ENCODE peak calls at places on chromosomes 13 and 19, in six cellular contexts. P is H9, Z is GM23248, N is trophoblast cell, A is GM23338, O is IMR-90. C is an unnamed sample.

GRCh38 chr19:39481229-39481545 is 549 bp downstream of the TIMM50 start:
- DNase-seq in N (no peak), A (peak), O (no peak), P (no peak), Z (peak), C (no peak)

GRCh38 chr19:49771674-49772139 is 4.9 kb downstream of the AP2A1 start:
- DNase-seq in O (no peak), N (no peak), Z (no peak), A (no peak), P (no peak), C (no peak)

GRCh38 chr13:113533441-113533840 is 42.9 kb upstream of the DCUN1D2 start:
- DNase-seq in O (peak), N (peak), P (no peak), A (no peak), Z (no peak), C (no peak)

GRCh38 chr13:53200498-53201453 is 172.2 kb downstream of the OLFM4 start:
- DNase-seq in N (peak), P (peak), Z (peak), O (peak), A (peak), C (no peak)

GRCh38 chr13:51000576-51001260 is 91.1 kb downstream of the RNASEH2B start:
- DNase-seq in A (no peak), Z (peak), O (peak), P (no peak), N (no peak), C (peak)

GRCh38 chr19:11375143-11375948 is 880 bp downstream of the SWSAP1 start:
- DNase-seq in A (peak), Z (no peak), N (no peak), P (peak), O (no peak), C (peak)

GRCh38 chr19:56105090-56105701 is 15.9 kb downstream of the ZNF787 start:
- DNase-seq in P (peak), N (peak), A (peak), Z (peak), O (peak), C (peak)

GRCh38 chr19:51676566-51677083 is 16.5 kb upstream of the SPACA6 start:
- DNase-seq in P (no peak), Z (no peak), O (no peak), A (no peak), N (no peak), C (no peak)

GRCh38 chr13:49669735-49670309 is 21.5 kb downstream of the EBPL start:
- DNase-seq in A (peak), N (peak), Z (peak), O (peak), P (peak), C (peak)

GRCh38 chr19:10643968-10644290 is 10.2 kb upstream of the ILF3 start:
- DNase-seq in A (no peak), Z (no peak), O (no peak), N (no peak), P (no peak), C (no peak)

GRCh38 chr13:77779461-77780272 is 82.2 kb downstream of the SLAIN1 start:
- DNase-seq in N (peak), O (peak), Z (peak), A (peak), P (no peak), C (peak)

GRCh38 chr19:47176627-47177090 is 46.0 kb downstream of the SAE1 start:
- DNase-seq in O (peak), A (no peak), P (no peak), N (peak), Z (peak), C (no peak)

GRCh38 chr19:18102916-18103542 is 5.5 kb downstream of the MAST3 start:
- DNase-seq in A (no peak), N (no peak), Z (no peak), O (no peak), P (no peak), C (no peak)

GRCh38 chr13:44011036-44011435 is 131.3 kb downstream of the LACC1 start:
- DNase-seq in N (peak), Z (no peak), A (no peak), P (no peak), O (no peak), C (no peak)

GRCh38 chr19:42074513-42075363 is 1.2 kb upstream of the ZNF574 start:
- DNase-seq in O (no peak), N (no peak), P (no peak), A (peak), Z (peak), C (no peak)

GRCh38 chr13:28031929-28032328 is 43.4 kb upstream of the URAD start:
- DNase-seq in N (no peak), Z (no peak), A (no peak), P (no peak), O (no peak), C (no peak)

GRCh38 chr13:26965058-26965380 is 204.4 kb upstream of the GPR12 start:
- DNase-seq in P (no peak), O (no peak), A (no peak), Z (no peak), N (no peak), C (no peak)

GRCh38 chr13:26965976-26966375 is 205.4 kb upstream of the GPR12 start:
- DNase-seq in O (peak), Z (peak), P (no peak), A (no peak), N (no peak), C (no peak)

GRCh38 chr13:26967119-26968038 is 204.2 kb downstream of the USP12 start:
- DNase-seq in P (no peak), O (no peak), N (no peak), Z (peak), A (no peak), C (no peak)

GRCh38 chr13:26971990-26972888 is 199.4 kb downstream of the USP12 start:
- DNase-seq in Z (peak), A (peak), N (peak), P (peak), O (peak), C (peak)

DNA sequence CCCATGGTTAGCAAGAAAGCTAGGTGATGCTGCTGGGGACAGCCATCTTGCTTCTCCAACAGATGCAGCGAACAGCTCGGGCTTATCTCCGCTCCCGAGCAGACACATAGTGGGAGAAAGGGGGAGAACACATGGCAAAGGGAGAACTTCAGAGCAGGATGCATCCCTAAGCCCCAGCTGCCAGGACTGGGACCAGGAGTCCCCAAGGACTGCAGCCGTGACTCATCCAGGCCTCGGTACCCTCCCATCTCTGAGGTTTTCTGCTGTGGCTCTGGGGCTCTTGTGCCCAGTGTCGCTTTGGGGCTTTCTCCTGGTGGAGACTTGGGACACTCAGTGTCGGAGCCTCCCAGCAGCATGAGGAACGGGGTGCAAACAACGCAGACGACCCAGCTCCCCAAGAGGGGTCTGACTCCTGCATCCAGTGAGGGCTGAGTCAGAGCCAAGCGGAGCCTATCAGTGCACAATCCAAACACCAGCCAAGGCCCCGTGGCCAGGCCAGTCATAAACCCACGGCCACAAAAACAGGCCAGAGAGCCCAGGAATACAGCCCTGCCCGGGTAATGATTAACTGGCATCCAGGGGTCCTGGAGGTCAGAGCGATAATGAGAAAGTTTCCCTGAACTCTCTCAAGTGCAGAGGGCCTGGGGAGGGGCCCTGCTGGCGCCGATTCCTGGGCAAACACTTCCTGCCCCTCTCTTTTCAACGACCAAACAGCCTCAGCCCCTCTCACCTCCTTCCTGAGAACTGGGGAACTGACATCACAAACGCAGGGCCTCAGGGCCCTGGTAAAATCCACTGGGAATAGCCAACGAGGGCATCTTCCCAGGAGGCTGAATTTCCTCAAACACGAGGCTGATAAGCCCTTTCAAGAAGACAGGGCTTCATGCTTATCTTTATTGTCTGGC is 202.9 kb downstream of the USP12 start:
- DNase-seq in O (peak), A (no peak), P (no peak), Z (peak), N (no peak), C (no peak)
- H2AFZ ChIP-seq in O (peak), A (peak), P (no peak), Z (no peak), N (no peak), C (peak)

GRCh38 chr13:33079960-33080359 is 63.7 kb downstream of the KL start:
- DNase-seq in P (no peak), N (no peak), Z (no peak), O (no peak), A (no peak), C (no peak)
- H2AFZ ChIP-seq in P (no peak), N (no peak), Z (no peak), O (no peak), A (no peak), C (no peak)

GRCh38 chr13:66139250-66139649 is 1090.9 kb downstream of the PCDH9 start:
- DNase-seq in A (no peak), O (no peak), P (no peak), N (no peak), Z (no peak), C (peak)
- H2AFZ ChIP-seq in A (no peak), O (no peak), P (no peak), N (no peak), Z (no peak), C (no peak)

GRCh38 chr19:43634516-43634876 is 5.2 kb downstream of the CADM4 start:
- DNase-seq in O (no peak), Z (no peak), A (peak), N (no peak), P (peak), C (no peak)
- H2AFZ ChIP-seq in O (peak), Z (peak), A (no peak), N (peak), P (no peak), C (no peak)

DNA sequence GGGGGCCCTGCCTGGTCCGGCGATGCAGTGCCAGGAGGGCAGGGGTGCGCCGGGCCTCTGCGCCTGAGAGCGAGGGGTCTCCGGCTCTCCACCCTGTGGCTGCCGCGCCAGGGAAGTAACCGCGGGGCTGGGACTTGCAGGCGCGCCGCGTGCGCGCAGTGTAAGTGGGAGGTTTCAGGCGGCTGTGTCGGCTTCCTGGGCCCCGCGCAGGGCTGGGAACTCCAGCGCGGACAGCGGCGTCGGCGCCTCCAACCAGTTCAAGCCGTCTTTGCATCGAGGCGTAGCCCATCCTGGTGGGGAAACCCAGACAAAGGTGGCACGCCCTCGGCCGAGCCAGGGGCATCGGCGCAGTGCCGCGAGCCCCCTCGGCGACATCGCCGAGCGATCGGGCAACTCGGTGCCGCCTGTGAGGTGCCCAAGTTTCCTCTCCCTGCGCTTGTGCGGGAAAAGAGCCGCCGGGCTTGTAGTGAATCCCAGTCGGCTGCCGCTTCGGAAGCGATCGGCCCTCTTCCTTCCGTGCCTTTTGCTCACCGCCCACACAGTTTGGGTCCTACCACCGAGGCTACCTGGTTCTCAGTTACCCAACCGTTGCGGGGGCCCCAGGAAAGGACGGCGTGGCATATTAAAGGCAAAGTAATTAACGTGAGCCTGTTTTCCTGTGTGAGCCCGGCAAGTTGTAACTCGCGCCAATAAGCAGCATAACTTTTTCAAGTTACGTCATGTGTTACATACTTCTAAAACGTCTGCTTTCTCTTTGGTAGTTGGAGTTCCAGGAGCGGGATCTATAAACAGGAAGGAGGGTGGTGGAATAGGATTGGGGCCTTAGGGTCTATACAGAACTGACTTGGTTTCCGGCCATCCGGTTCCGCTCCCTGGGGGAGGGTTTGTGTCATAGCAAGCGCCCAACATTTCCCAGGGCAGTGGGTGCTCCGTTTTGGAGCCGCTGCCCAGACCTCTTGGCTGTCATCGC is 1.2 kb downstream of the LRCH1 start:
- DNase-seq in A (peak), O (peak), P (peak), N (peak), Z (peak), C (peak)
- H2AFZ ChIP-seq in A (peak), O (peak), P (peak), N (peak), Z (peak), C (peak)

GRCh38 chr19:29215322-29215845 is 2.4 kb upstream of the UQCRFS1 start:
- DNase-seq in P (no peak), Z (no peak), O (no peak), A (no peak), N (no peak), C (no peak)

GRCh38 chr19:29214411-29214810 is 1.5 kb upstream of the UQCRFS1 start:
- DNase-seq in O (no peak), N (peak), A (no peak), P (no peak), Z (no peak), C (no peak)

GRCh38 chr19:29212614-29213573 is at the start of gene UQCRFS1:
- DNase-seq in A (peak), N (peak), O (peak), P (peak), Z (peak), C (peak)

GRCh38 chr19:29216021-29216420 is 3.1 kb upstream of the UQCRFS1 start:
- DNase-seq in P (no peak), Z (no peak), A (peak), O (no peak), N (peak), C (no peak)

GRCh38 chr19:29211562-29212416 is 1.2 kb downstream of the UQCRFS1 start:
- DNase-seq in N (no peak), P (no peak), Z (peak), O (peak), A (peak), C (peak)
- H2AFZ ChIP-seq in N (no peak), P (no peak), Z (peak), O (no peak), A (no peak), C (no peak)

C was measured in PC-3.